ENCODE peak calls at places on chromosome X, in six cellular contexts. B is lower leg skin, K is AG10803, R is stomach, M is thyroid gland, W is fibroblast of pulmonary artery. N is an unnamed sample.

GRCh38 chrX:41589634-41590270 is 99.0 kb upstream of the GPR34 start:
- DNase-seq in B (no peak), K (peak; percentile 63), R (no peak), M (no peak), W (peak; percentile 35), N (peak; percentile 51)

GRCh38 chrX:24659106-24659505 is 12.0 kb upstream of the PCYT1B start:
- DNase-seq in B (no peak), K (no peak), R (no peak), M (no peak), W (no peak), N (no peak)

GRCh38 chrX:13658602-13659001 is 5.7 kb downstream of the TCEANC start:
- DNase-seq in B (no peak), K (peak; percentile 49), R (no peak), M (no peak), W (peak; percentile 69), N (peak; percentile 84)

GRCh38 chrX:97380200-97380599 is 496.5 kb downstream of the RPA4 start:
- DNase-seq in B (no peak), K (no peak), R (no peak), M (no peak), W (no peak), N (no peak)

GRCh38 chrX:10576777-10577444 is 43.5 kb downstream of the MID1 start:
- DNase-seq in B (no peak), K (no peak), R (no peak), M (no peak), W (no peak), N (no peak)

GRCh38 chrX:131901581-131901980 is 121.5 kb upstream of the STK26 start:
- DNase-seq in B (no peak), K (no peak), R (no peak), M (no peak), W (no peak), N (no peak)

GRCh38 chrX:30612250-30612655 is 34.7 kb upstream of the TASL start:
- DNase-seq in B (no peak), K (no peak), R (no peak), M (no peak), W (no peak), N (no peak)

GRCh38 chrX:82782014-82782413 is 726.1 kb upstream of the POU3F4 start:
- DNase-seq in B (no peak), K (no peak), R (no peak), M (no peak), W (no peak), N (no peak)

GRCh38 chrX:98289726-98290125 is 1406.0 kb downstream of the RPA4 start:
- DNase-seq in B (no peak), K (no peak), R (no peak), M (no peak), W (no peak), N (no peak)

GRCh38 chrX:140447150-140447549 is 57.7 kb downstream of the SOX3 start:
- DNase-seq in B (no peak), K (no peak), R (no peak), M (no peak), W (no peak), N (no peak)

GRCh38 chrX:23008431-23009099 is 8.8 kb downstream of the DDX53 start:
- DNase-seq in B (no peak), K (peak; percentile 28), R (no peak), M (no peak), W (peak; percentile 41), N (peak; percentile 49)

GRCh38 chrX:150753968-150754367 is 60.8 kb downstream of the MTMR1 start:
- DNase-seq in B (no peak), K (peak; percentile 20), R (no peak), M (no peak), W (no peak), N (no peak)

GRCh38 chrX:37863728-37864127 is 16.4 kb upstream of the DYNLT3 start:
- DNase-seq in B (no peak), K (no peak), R (no peak), M (no peak), W (no peak), N (no peak)

GRCh38 chrX:149230689-149231088 is 274.4 kb downstream of the IDS start:
- DNase-seq in B (no peak), K (no peak), R (no peak), M (no peak), W (no peak), N (no peak)

GRCh38 chrX:132631579-132632232 is 142.9 kb upstream of the MBNL3 start:
- DNase-seq in B (no peak), K (peak; percentile 40), R (no peak), M (no peak), W (peak; percentile 48), N (peak; percentile 59)

GRCh38 chrX:13937370-13938052 is 92.2 kb downstream of the GEMIN8 start:
- DNase-seq in B (no peak), K (peak; percentile 15), R (no peak), M (no peak), W (peak; percentile 20), N (peak; percentile 19)

GRCh38 chrX:137573356-137574101 is 7.6 kb downstream of the ZIC3 start:
- DNase-seq in B (no peak), K (no peak), R (no peak), M (no peak), W (no peak), N (no peak)

GRCh38 chrX:78643874-78644273 is 15.3 kb downstream of the RTL3 start:
- DNase-seq in B (no peak), K (no peak), R (no peak), M (no peak), W (no peak), N (no peak)

GRCh38 chrX:93875621-93876282 is 201.7 kb downstream of the FAM133A start:
- DNase-seq in B (no peak), K (no peak), R (peak; percentile 45), M (no peak), W (no peak), N (no peak)

GRCh38 chrX:49155243-49155899 is 7.2 kb upstream of the MAGIX start:
- DNase-seq in B (no peak), K (peak; percentile 68), R (peak; percentile 55), M (peak; percentile 67), W (peak; percentile 69), N (peak; percentile 63)

GRCh38 chrX:119736206-119736764 is 22.1 kb upstream of the SOWAHD start:
- DNase-seq in B (no peak), K (peak; percentile 28), R (no peak), M (peak; percentile 11), W (no peak), N (no peak)

GRCh38 chrX:39911278-39911897 is 186.4 kb downstream of the BCOR start:
- DNase-seq in B (no peak), K (no peak), R (no peak), M (no peak), W (no peak), N (no peak)

DNA sequence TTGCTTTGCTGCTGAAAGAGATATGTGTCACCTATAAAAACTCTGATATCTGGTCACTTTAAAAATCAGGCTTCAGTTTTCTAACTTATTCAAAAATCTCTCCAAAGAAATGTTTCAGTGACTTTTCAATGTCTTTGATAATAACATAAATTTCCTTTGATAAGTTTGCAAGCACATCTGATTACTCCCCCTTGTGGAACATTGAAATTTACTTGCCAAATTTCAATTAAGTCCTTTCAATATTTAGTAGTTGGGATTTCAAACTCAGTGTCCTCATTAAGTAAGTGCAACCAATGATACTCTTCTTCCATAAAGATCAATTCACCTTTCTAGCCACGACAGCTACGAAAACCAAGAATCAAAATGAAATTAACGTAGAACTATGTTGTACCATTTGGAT is 151.3 kb upstream of the FAM47C start:
- DNase-seq in B (no peak), K (no peak), R (no peak), M (no peak), W (peak; percentile 3), N (no peak)
- TF ChIP-seq CTCF in B (no peak), K (no peak), R (no peak), M (no peak), W (no peak), N (no peak)

DNA sequence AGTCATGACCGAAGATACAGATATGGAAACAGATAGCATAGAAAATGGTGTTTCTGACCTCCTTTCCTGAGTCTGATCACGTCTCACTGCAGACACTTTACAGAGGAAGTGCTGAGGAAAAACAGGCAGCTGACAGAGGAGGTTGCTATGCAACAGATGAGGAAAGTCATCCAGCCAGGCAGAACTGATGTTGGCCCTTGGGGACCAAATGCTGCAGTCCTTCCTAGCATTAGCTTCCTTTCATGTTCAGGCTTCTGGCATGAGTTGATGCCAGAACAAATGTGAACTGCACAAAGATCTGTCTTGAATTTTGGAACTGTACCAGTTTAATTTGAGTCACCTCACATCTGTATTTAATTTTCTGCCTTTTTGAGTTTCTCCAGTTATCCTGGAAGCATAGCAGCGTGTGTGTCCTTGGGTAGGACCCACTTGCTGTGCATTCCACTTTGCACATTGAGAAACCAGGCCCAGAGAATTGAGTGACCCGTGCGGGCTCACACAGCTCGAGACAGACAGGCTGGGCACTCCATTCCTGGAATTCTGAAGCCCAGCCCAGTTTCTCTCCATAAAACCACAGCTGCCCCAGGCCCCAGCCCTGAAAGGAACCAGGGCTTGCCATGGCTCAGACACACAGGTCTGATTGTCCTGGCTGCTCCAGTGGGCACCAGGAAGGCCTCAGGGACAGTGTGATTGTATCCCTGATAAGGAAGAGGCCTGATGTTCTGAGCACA is 1.4 kb upstream of the MAGED1 start:
- DNase-seq in B (no peak), K (peak; percentile 95), R (no peak), M (no peak), W (peak; percentile 57), N (peak; percentile 92)
- H3K4me3 ChIP-seq in B (no peak overlapping the region), K (no peak overlapping the region), R (no peak overlapping the region), M (no peak overlapping the region), W (no peak overlapping the region), N (no peak overlapping the region)

DNA sequence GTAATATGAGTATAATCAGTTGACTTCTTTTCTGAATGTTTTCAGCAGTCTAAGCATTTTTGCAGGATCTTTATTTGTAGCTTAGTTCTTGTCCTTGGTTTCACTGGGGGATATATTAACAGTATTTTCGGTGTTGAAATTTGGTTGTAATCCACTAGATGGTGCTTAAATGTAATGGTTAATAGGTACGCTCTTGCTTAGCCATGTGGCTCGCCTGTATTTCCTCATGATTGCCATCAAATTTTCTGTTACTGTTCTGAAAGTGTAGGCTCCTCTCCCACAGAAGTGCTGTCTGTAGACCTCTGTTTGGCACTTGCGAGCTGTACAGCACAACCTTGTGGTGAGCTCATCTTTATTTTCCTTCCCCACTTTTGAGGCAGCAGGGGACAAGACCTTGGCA is 3.9 kb upstream of the FAAH2 start:
- DNase-seq in B (no peak), K (no peak), R (no peak), M (no peak), W (no peak), N (no peak)
- TF ChIP-seq CTCF in B (no peak), K (no peak), R (no peak), M (no peak), W (no peak), N (no peak)

DNA sequence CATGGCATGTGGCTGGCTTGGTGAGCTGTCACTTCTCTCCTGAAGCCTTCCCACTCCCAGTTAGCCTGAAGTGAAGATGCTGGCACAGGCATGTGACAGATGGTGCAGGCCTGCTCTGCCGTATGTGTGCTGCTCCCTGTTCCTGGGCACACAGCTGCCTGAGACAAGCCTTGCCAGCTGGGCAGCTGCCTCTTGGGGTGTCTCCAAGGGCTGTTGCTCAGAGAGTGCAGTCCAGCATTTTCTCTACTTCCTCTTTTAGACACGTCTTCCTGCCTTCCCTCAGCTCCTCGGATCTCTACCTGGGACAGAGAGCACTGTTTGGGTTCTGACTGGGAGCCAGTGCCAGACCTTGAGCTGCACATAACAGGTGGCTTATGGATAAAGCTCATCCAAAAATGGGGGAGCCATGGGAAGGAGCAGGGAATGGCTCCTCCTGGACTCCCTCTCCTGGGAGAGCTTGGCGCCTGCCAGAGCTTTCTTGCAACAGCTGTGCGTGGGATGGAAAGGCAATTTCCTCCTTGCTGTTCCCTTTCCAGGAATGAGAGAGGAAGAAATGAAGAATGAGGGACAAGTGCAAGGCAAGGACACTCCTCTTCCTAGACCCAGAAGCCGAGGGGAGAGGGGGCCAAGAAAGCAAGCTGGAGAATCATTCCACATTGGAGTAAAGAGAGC is 132.9 kb downstream of the MSL3 start:
- DNase-seq in B (no peak), K (peak; percentile 1), R (no peak), M (no peak), W (peak; percentile 65), N (peak; percentile 12)
- H3K4me3 ChIP-seq in B (no peak overlapping the region), K (no peak overlapping the region), R (no peak overlapping the region), M (no peak overlapping the region), W (no peak overlapping the region), N (no peak overlapping the region)